ENCODE peak calls at places on chromosomes 6 and 20, in four cellular contexts. H, V, F and K are unnamed samples.
A peak's percentile ranks its signal among the peaks of the same experiment; 100 is the strongest.

GRCh38 chr20:23193985-23194384 is 107.9 kb upstream of the CD93 start:
- DNase-seq in F (peak; percentile 83), H (peak; percentile 21), V (no peak), K (no peak)

GRCh38 chr6:107292570-107293285 is 166.6 kb downstream of the PDSS2 start:
- DNase-seq in H (no peak), V (no peak), F (no peak), K (no peak)

GRCh38 chr20:37383229-37383989 is 37.5 kb downstream of the SRC start:
- DNase-seq in F (peak; percentile 84), V (peak; percentile 30), H (peak; percentile 24), K (no peak)

GRCh38 chr6:3455121-3455489 is 1.7 kb downstream of the SLC22A23 start:
- DNase-seq in H (no peak), V (no peak), F (peak; percentile 50), K (no peak)

GRCh38 chr6:161353208-161353613 is 79.3 kb upstream of the AGPAT4 start:
- DNase-seq in F (no peak), H (peak; percentile 39), V (peak; percentile 39), K (no peak)

GRCh38 chr20:57619053-57619831 is 984 bp downstream of the ZBP1 start:
- DNase-seq in F (no peak), V (no peak), H (no peak), K (peak; percentile 86)

GRCh38 chr6:100342830-100343229 is 121.9 kb downstream of the SIM1 start:
- DNase-seq in H (no peak), F (peak; percentile 12), V (peak; percentile 62), K (no peak)

GRCh38 chr20:58712116-58712822 is 19.7 kb downstream of the NPEPL1 start:
- DNase-seq in H (no peak), V (no peak), F (no peak), K (no peak)

GRCh38 chr6:4488389-4488788 is 287.8 kb upstream of the CDYL start:
- DNase-seq in V (no peak), H (no peak), F (no peak), K (no peak)

GRCh38 chr6:43823390-43823789 is 53.4 kb downstream of the VEGFA start:
- DNase-seq in V (no peak), F (no peak), H (no peak), K (no peak)

GRCh38 chr20:25580711-25581110 is 4.6 kb downstream of the NINL start:
- DNase-seq in V (peak; percentile 56), F (peak; percentile 25), H (no peak), K (peak; percentile 53)

GRCh38 chr6:45838486-45838885 is 177.2 kb downstream of the CLIC5 start:
- DNase-seq in H (no peak), V (no peak), F (no peak), K (no peak)

GRCh38 chr6:56891754-56892153 is 63.2 kb upstream of the BEND6 start:
- DNase-seq in V (no peak), F (no peak), H (no peak), K (no peak)
- TF ChIP-seq CTCF in V (no peak), F (no peak), H (no peak), K (no peak)

GRCh38 chr6:90096818-90097217 is 199.8 kb downstream of the BACH2 start:
- DNase-seq in F (no peak), V (no peak), H (no peak), K (no peak)

GRCh38 chr6:90098637-90099036 is 198.0 kb downstream of the BACH2 start:
- DNase-seq in V (peak; percentile 39), H (no peak), F (peak; percentile 48), K (no peak)

GRCh38 chr6:90100059-90100665 is 196.5 kb downstream of the BACH2 start:
- DNase-seq in V (no peak), H (peak; percentile 31), F (peak; percentile 83), K (no peak)

GRCh38 chr6:90097357-90097756 is 199.3 kb downstream of the BACH2 start:
- DNase-seq in F (peak; percentile 64), H (peak; percentile 26), V (no peak), K (no peak)

DNA sequence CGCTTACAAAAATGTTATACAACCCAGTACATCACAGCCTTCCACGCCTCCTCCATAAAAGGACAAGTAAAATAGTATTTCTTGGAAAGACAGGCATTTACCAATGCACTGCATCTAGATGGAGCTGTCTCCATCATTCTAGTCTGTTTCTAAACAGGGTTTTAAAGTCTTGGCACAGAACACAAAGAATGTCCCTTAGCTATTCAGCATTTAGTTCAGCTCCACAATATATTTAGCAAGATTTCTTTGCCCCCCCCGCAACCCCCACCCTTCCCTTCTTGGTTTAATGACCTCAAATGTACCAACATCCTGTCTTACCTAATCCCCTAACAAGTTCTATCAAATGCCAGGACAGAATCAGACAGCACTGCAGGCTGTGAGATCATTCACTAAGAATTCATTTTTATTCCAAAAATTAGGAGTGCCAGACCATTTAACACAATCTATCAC is 198.6 kb downstream of the BACH2 start:
- DNase-seq in V (peak; percentile 95), H (peak; percentile 98), F (peak; percentile 95), K (peak; percentile 51)
- TF ChIP-seq CTCF in V (peak; percentile 48), H (peak; percentile 59), F (peak; percentile 37), K (peak; percentile 16)

GRCh38 chr20:52064936-52065335 is 126.6 kb downstream of the ZFP64 start:
- DNase-seq in F (no peak), H (no peak), V (no peak), K (no peak)

GRCh38 chr20:52062452-52063209 is 128.9 kb downstream of the ZFP64 start:
- DNase-seq in F (no peak), H (no peak), V (no peak), K (no peak)

GRCh38 chr20:52056203-52057062 is 135.1 kb downstream of the ZFP64 start:
- DNase-seq in F (peak; percentile 85), V (peak; percentile 64), H (peak; percentile 71), K (no peak)

GRCh38 chr20:52060794-52061714 is 130.5 kb downstream of the ZFP64 start:
- DNase-seq in V (peak; percentile 59), H (peak; percentile 41), F (peak; percentile 16), K (no peak)
- TF ChIP-seq CTCF in V (peak; percentile 47), H (peak; percentile 29), F (peak; percentile 50), K (peak; percentile 11)

DNA sequence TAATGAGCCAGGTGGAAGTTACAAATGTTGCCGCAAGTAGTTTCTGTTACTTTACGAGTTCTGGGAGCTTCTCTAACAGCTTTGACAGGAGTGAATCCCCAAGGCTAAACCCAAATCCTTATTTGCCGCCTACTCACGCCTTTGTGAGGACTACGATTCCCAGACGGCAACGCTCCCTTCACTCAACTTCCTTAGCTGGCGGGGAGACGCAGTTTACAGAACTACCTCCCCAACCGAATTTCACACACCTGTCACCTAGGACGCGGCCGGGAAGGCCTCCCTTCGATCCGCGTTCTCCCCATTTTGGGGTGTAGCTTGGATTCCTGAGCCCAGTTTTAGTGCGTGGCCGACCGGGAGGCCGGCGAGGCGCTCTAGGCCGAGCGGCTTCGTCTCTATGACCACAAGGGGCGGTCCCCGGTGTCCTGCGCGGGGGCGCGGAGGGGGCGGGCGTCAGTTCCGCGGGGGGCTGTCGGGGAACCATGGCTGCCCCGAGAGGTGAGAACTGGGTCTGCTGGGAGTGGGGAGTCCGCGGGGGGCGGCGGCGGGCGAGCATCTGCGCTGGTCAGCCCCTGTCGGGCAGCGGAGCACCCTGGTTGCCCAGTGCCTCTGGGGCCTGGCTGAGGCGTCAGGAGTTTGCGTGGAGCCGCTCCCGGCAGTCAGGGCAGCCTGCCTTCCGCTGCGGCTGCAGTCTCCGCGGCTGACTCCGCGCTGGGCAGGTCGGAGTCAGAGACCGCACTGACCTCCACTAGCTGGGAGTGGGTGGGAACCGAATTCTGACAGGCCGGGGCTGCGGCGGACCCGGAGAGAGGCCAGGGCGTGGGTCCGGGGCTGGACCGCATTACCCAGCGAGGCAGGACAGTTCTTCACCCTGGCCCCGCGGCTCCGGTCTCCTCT is at the start of gene SLC35A1:
- DNase-seq in F (peak; percentile 68), V (peak; percentile 86), H (peak; percentile 83), K (peak; percentile 92)
- TF ChIP-seq CTCF in F (no peak), V (peak; percentile 20), H (peak; percentile 34), K (peak; percentile 38)

GRCh38 chr20:50226093-50226974 is 35.7 kb downstream of the CEBPB start:
- DNase-seq in V (peak; percentile 46), H (peak; percentile 65), F (no peak), K (peak; percentile 90)

GRCh38 chr20:50224052-50224451 is 33.4 kb downstream of the CEBPB start:
- DNase-seq in F (no peak), H (no peak), V (no peak), K (no peak)

GRCh38 chr20:50223321-50223995 is 32.8 kb downstream of the CEBPB start:
- DNase-seq in F (no peak), H (no peak), V (no peak), K (peak; percentile 64)

GRCh38 chr20:50222568-50223320 is 32.1 kb downstream of the CEBPB start:
- DNase-seq in F (no peak), V (no peak), H (no peak), K (no peak)

GRCh38 chr20:50224553-50225255 is 34.1 kb downstream of the CEBPB start:
- DNase-seq in V (peak; percentile 95), H (peak; percentile 95), F (no peak), K (peak; percentile 86)
- TF ChIP-seq CTCF in V (peak; percentile 38), H (peak; percentile 43), F (no peak), K (peak; percentile 40)

DNA sequence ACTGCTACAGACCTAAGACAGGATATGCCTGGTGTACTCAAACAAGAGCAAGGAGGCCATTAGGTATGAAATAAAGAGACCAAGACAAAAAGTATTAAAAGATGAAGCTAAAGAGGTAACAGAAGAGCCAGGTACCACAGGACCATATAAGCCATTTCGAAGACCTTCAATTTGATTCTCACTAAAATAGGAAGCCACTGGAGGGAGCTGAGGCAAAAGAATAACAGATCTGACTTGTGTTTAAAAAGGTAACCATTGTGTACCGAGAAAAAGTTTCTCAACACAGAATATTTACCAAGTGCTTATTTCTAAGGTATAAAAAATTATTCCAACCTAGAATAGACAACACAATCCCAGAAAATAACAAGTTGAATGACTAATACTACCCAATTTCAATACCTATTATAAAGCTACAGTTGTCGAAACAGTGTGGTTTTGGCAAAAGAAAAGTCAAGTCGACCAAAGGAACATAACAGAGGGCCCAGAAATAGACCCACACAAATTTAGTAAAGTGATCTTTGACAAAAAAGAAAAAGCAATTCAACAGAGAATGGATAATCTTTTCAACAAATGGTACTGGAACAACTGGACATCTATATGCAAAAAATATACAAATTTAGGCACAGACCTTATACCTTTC is 125.3 kb upstream of the DST start:
- DNase-seq in V (no peak), H (no peak), F (no peak), K (no peak)
- TF ChIP-seq CTCF in V (no peak), H (no peak), F (no peak), K (no peak)

GRCh38 chr6:39793528-39793927 is 1.4 kb downstream of the DAAM2 start:
- DNase-seq in F (no peak), H (no peak), V (no peak), K (no peak)

GRCh38 chr6:39791850-39792500 is at the start of gene DAAM2:
- DNase-seq in V (peak; percentile 70), H (peak; percentile 49), F (no peak), K (peak; percentile 72)

GRCh38 chr6:39790772-39791171 is 1.4 kb upstream of the DAAM2 start:
- DNase-seq in H (peak; percentile 59), F (no peak), V (no peak), K (no peak)

GRCh38 chr6:39792501-39793450 is 600 bp downstream of the DAAM2 start:
- DNase-seq in H (peak; percentile 24), V (no peak), F (no peak), K (no peak)

GRCh38 chr6:39791311-39791710 is 865 bp upstream of the DAAM2 start:
- DNase-seq in V (peak; percentile 48), H (peak; percentile 35), F (no peak), K (no peak)
- TF ChIP-seq CTCF in V (peak; percentile 42), H (peak; percentile 32), F (peak; percentile 2), K (no peak)

GRCh38 chr6:127190552-127190951 is 72.1 kb downstream of the RSPO3 start:
- DNase-seq in F (peak; percentile 50), H (peak; percentile 78), V (peak; percentile 74), K (no peak)
- TF ChIP-seq CTCF in F (peak; percentile 36), H (peak; percentile 66), V (peak; percentile 65), K (peak; percentile 51)